ENCODE peak calls at places on chromosomes 1 and 21, in five cellular contexts. One of them, this sample, is unnamed.

GRCh38 chr1:157042852-157043251 is 2.7 kb downstream of the ARHGEF11 start:
- DNase-seq in body of pancreas: no peak
- DNase-seq in dorsolateral prefrontal cortex: no peak
- DNase-seq in effector memory CD4-positive, alpha-beta T cell: no peak
- DNase-seq in thoracic aorta: no peak
- DNase-seq in this sample: no peak

GRCh38 chr1:219987325-219987724 is 59.0 kb upstream of the SLC30A10 start:
- DNase-seq in dorsolateral prefrontal cortex: no peak
- DNase-seq in effector memory CD4-positive, alpha-beta T cell: no peak
- DNase-seq in thoracic aorta: no peak
- DNase-seq in body of pancreas: no peak
- DNase-seq in this sample: no peak

GRCh38 chr1:33346921-33347649 is 26.2 kb upstream of the A3GALT2 start:
- DNase-seq in thoracic aorta: peak
- DNase-seq in dorsolateral prefrontal cortex: no peak
- DNase-seq in effector memory CD4-positive, alpha-beta T cell: no peak
- DNase-seq in body of pancreas: peak
- DNase-seq in this sample: peak

GRCh38 chr21:45151484-45152115 is 77.2 kb downstream of the ADARB1 start:
- DNase-seq in effector memory CD4-positive, alpha-beta T cell: no peak
- DNase-seq in body of pancreas: no peak
- DNase-seq in dorsolateral prefrontal cortex: no peak
- DNase-seq in thoracic aorta: no peak
- DNase-seq in this sample: peak

GRCh38 chr1:162251102-162251501 is 125.6 kb downstream of the SPATA46 start:
- DNase-seq in thoracic aorta: no peak
- DNase-seq in effector memory CD4-positive, alpha-beta T cell: no peak
- DNase-seq in dorsolateral prefrontal cortex: no peak
- DNase-seq in body of pancreas: no peak
- DNase-seq in this sample: no peak

GRCh38 chr1:29688477-29689365 is 452.4 kb downstream of the PTPRU start:
- DNase-seq in body of pancreas: no peak
- DNase-seq in effector memory CD4-positive, alpha-beta T cell: no peak
- DNase-seq in thoracic aorta: no peak
- DNase-seq in dorsolateral prefrontal cortex: no peak
- DNase-seq in this sample: no peak

GRCh38 chr1:75129660-75130311 is 4.4 kb upstream of the LHX8 start:
- DNase-seq in thoracic aorta: no peak
- DNase-seq in body of pancreas: no peak
- DNase-seq in dorsolateral prefrontal cortex: no peak
- DNase-seq in effector memory CD4-positive, alpha-beta T cell: no peak
- DNase-seq in this sample: no peak

GRCh38 chr1:38476111-38476783 is 383.3 kb downstream of the RRAGC start:
- DNase-seq in body of pancreas: no peak
- DNase-seq in thoracic aorta: no peak
- DNase-seq in effector memory CD4-positive, alpha-beta T cell: no peak
- DNase-seq in dorsolateral prefrontal cortex: peak
- DNase-seq in this sample: no peak

GRCh38 chr1:6638226-6638625 is 13.6 kb downstream of the THAP3 start:
- DNase-seq in body of pancreas: peak
- DNase-seq in thoracic aorta: peak
- DNase-seq in effector memory CD4-positive, alpha-beta T cell: no peak
- DNase-seq in dorsolateral prefrontal cortex: peak
- DNase-seq in this sample: peak

GRCh38 chr1:187264995-187265602 is 436.4 kb downstream of the PLA2G4A start:
- DNase-seq in dorsolateral prefrontal cortex: peak
- DNase-seq in effector memory CD4-positive, alpha-beta T cell: no peak
- DNase-seq in thoracic aorta: no peak
- DNase-seq in body of pancreas: peak
- DNase-seq in this sample: no peak

GRCh38 chr1:235642943-235643371 is 6.6 kb downstream of the GNG4 start:
- DNase-seq in effector memory CD4-positive, alpha-beta T cell: no peak
- DNase-seq in dorsolateral prefrontal cortex: no peak
- DNase-seq in thoracic aorta: no peak
- DNase-seq in body of pancreas: no peak
- DNase-seq in this sample: no peak

GRCh38 chr1:12502300-12503109 is 115.5 kb downstream of the DHRS3 start:
- DNase-seq in body of pancreas: no peak
- DNase-seq in thoracic aorta: no peak
- DNase-seq in dorsolateral prefrontal cortex: no peak
- DNase-seq in effector memory CD4-positive, alpha-beta T cell: no peak
- DNase-seq in this sample: no peak

GRCh38 chr1:26546819-26547218 is 17.3 kb downstream of the RPS6KA1 start:
- DNase-seq in dorsolateral prefrontal cortex: no peak
- DNase-seq in effector memory CD4-positive, alpha-beta T cell: no peak
- DNase-seq in thoracic aorta: no peak
- DNase-seq in body of pancreas: no peak
- DNase-seq in this sample: no peak
- H3K4me3 ChIP-seq in dorsolateral prefrontal cortex: no peak
- H3K4me3 ChIP-seq in effector memory CD4-positive, alpha-beta T cell: peak
- H3K4me3 ChIP-seq in thoracic aorta: no peak
- H3K4me3 ChIP-seq in body of pancreas: no peak
- H3K4me3 ChIP-seq in this sample: no peak

GRCh38 chr21:42746240-42746592 is 92.8 kb downstream of the PDE9A start:
- DNase-seq in dorsolateral prefrontal cortex: no peak
- DNase-seq in effector memory CD4-positive, alpha-beta T cell: no peak
- DNase-seq in thoracic aorta: no peak
- DNase-seq in body of pancreas: no peak
- DNase-seq in this sample: no peak
- H3K27ac ChIP-seq in dorsolateral prefrontal cortex: no peak
- H3K27ac ChIP-seq in effector memory CD4-positive, alpha-beta T cell: peak
- H3K27ac ChIP-seq in thoracic aorta: no peak
- H3K27ac ChIP-seq in body of pancreas: no peak
- H3K27ac ChIP-seq in this sample: no peak

DNA sequence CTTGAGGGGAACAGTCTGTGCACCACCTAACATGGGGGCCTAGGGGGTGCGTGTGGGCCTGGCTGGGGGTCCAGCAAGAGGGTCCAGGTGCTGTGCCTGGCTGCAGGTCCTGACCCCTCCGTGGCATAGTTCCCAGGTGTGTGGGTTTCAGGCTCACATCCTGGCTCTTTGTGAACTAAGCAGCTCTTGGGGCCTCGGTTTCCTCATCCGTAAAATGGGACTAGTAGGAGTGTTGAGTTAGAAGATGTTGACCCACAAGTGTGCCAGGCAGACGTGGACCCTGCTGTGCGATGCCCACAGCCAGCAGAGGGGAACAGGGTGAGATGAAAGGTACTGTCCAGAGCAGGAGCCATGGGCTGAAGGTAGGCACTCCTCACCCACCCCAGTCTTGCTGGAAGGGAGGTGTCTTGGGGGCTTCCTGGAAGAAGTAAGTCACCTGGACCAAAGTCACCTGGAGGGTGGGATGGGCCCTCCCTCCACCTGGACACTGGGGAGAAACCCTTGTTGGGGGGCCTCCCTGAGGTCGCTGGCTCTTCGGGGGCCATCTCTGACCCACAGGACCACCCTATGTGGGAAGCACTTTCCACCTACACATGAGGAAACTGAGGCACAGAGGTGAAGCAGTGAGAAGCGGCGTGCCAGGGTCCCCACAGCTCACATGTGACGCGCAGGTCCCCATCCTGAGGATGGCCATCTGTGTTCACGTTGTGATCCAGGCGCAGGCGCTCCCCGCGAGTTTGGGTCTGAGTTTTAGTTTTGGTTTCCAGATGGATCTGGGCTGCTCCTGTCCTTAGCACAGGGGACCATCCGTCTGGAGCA is 1.4 kb downstream of the ARHGEF16 start:
- DNase-seq in dorsolateral prefrontal cortex: no peak
- DNase-seq in effector memory CD4-positive, alpha-beta T cell: no peak
- DNase-seq in thoracic aorta: no peak
- DNase-seq in body of pancreas: no peak
- DNase-seq in this sample: no peak
- H3K4me3 ChIP-seq in dorsolateral prefrontal cortex: no peak
- H3K4me3 ChIP-seq in effector memory CD4-positive, alpha-beta T cell: no peak
- H3K4me3 ChIP-seq in thoracic aorta: no peak
- H3K4me3 ChIP-seq in body of pancreas: no peak
- H3K4me3 ChIP-seq in this sample: no peak

GRCh38 chr21:17461014-17461413 is 51.8 kb upstream of the CXADR start:
- DNase-seq in effector memory CD4-positive, alpha-beta T cell: no peak
- DNase-seq in thoracic aorta: no peak
- DNase-seq in body of pancreas: no peak
- DNase-seq in dorsolateral prefrontal cortex: peak
- DNase-seq in this sample: no peak

GRCh38 chr21:17461582-17461981 is 51.3 kb upstream of the CXADR start:
- DNase-seq in dorsolateral prefrontal cortex: no peak
- DNase-seq in effector memory CD4-positive, alpha-beta T cell: no peak
- DNase-seq in body of pancreas: no peak
- DNase-seq in thoracic aorta: no peak
- DNase-seq in this sample: no peak

GRCh38 chr21:17460094-17460493 is 52.7 kb upstream of the CXADR start:
- DNase-seq in effector memory CD4-positive, alpha-beta T cell: no peak
- DNase-seq in thoracic aorta: no peak
- DNase-seq in dorsolateral prefrontal cortex: no peak
- DNase-seq in body of pancreas: no peak
- DNase-seq in this sample: no peak

GRCh38 chr21:17463441-17463840 is 49.4 kb upstream of the CXADR start:
- DNase-seq in body of pancreas: no peak
- DNase-seq in thoracic aorta: no peak
- DNase-seq in effector memory CD4-positive, alpha-beta T cell: no peak
- DNase-seq in dorsolateral prefrontal cortex: peak
- DNase-seq in this sample: no peak

GRCh38 chr21:17462276-17462981 is 50.4 kb upstream of the CXADR start:
- DNase-seq in dorsolateral prefrontal cortex: no peak
- DNase-seq in thoracic aorta: no peak
- DNase-seq in effector memory CD4-positive, alpha-beta T cell: no peak
- DNase-seq in body of pancreas: peak
- DNase-seq in this sample: no peak
- H3K27ac ChIP-seq in dorsolateral prefrontal cortex: no peak
- H3K27ac ChIP-seq in thoracic aorta: no peak
- H3K27ac ChIP-seq in effector memory CD4-positive, alpha-beta T cell: no peak
- H3K27ac ChIP-seq in body of pancreas: peak
- H3K27ac ChIP-seq in this sample: peak

DNA sequence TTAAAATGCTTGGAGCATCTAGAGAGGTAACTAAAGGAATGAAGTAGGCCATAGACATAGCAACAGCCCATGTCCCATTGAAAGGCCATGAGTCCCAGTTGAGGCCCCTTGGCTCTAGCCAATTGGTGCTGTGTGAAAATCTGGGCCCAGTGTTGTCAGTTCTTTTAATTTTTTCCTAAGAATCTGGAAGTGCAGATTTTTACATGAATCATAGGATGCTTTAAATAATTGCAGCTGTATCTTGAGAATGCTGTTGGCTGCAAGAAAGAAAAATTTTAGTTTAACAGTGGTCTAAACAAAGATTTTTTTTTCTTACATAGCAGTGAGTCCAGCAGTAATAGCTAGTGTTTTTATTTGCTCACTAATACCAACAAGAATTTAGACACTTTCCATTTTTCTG is 81.4 kb downstream of the NFIA start:
- DNase-seq in body of pancreas: no peak
- DNase-seq in thoracic aorta: no peak
- DNase-seq in dorsolateral prefrontal cortex: no peak
- DNase-seq in effector memory CD4-positive, alpha-beta T cell: no peak
- DNase-seq in this sample: no peak
- H3K4me3 ChIP-seq in body of pancreas: no peak
- H3K4me3 ChIP-seq in thoracic aorta: no peak
- H3K4me3 ChIP-seq in dorsolateral prefrontal cortex: no peak
- H3K4me3 ChIP-seq in effector memory CD4-positive, alpha-beta T cell: no peak
- H3K4me3 ChIP-seq in this sample: no peak

This sample was measured in right atrium auricular region.